ENCODE peak calls at places on chromosomes 4 and X, in eight cellular contexts. E is sigmoid colon, P is GM23338, T is AG09319, J is BJ, K is endothelial cell of umbilical vein, Q is neural progenitor cell, I is endodermal cell. O is an unnamed sample.

GRCh38 chrX:132740316-132741123 is 217.9 kb downstream of the HS6ST2 start:
- DNase-seq in E (no peak), P (peak; percentile 37), T (no peak), J (no peak), K (peak; percentile 14), Q (peak; percentile 85), I (no peak), O (no peak)

GRCh38 chrX:130658310-130658709 is 244.7 kb downstream of the ENOX2 start:
- DNase-seq in E (no peak), P (no peak), T (no peak), J (no peak), K (peak; percentile 57), Q (no peak), I (no peak), O (no peak)

GRCh38 chr4:5164221-5164912 is 113.1 kb downstream of the STK32B start:
- DNase-seq in E (no peak), P (no peak), T (no peak), J (no peak), K (no peak), Q (no peak), I (no peak), O (peak; percentile 56)

GRCh38 chrX:150544222-150544787 is 24.1 kb upstream of the MTM1 start:
- DNase-seq in E (no peak), P (peak; percentile 65), T (no peak), J (no peak), K (no peak), Q (peak; percentile 50), I (peak; percentile 80), O (no peak)

GRCh38 chrX:40108959-40109287 is 11.2 kb upstream of the BCOR start:
- DNase-seq in E (peak; percentile 93), P (peak; percentile 54), T (no peak), J (no peak), K (peak; percentile 73), Q (peak; percentile 77), I (peak; percentile 89), O (peak; percentile 91)

GRCh38 chr4:183838987-183839712 is 66.0 kb upstream of the STOX2 start:
- DNase-seq in E (no peak), P (peak; percentile 70), T (no peak), J (no peak), K (peak; percentile 22), Q (peak; percentile 45), I (peak; percentile 65), O (no peak)

GRCh38 chrX:150731795-150732194 is 38.6 kb downstream of the MTMR1 start:
- DNase-seq in E (no peak), P (no peak), T (peak; percentile 80), J (peak; percentile 85), K (no peak), Q (no peak), I (no peak), O (no peak)

GRCh38 chr4:102640669-102641068 is 120.1 kb downstream of the MANBA start:
- DNase-seq in E (no peak), P (no peak), T (no peak), J (peak; percentile 28), K (peak; percentile 53), Q (no peak), I (no peak), O (no peak)

GRCh38 chr4:150155391-150155790 is 77.1 kb downstream of the DCLK2 start:
- DNase-seq in E (no peak), P (no peak), T (no peak), J (no peak), K (peak; percentile 40), Q (no peak), I (no peak), O (no peak)

GRCh38 chr4:37586194-37586593 is 100.0 kb downstream of the RELL1 start:
- DNase-seq in E (no peak), P (no peak), T (no peak), J (no peak), K (no peak), Q (no peak), I (no peak), O (no peak)

GRCh38 chrX:53071604-53072417 is 10.4 kb upstream of the TSPYL2 start:
- DNase-seq in E (peak; percentile 94), P (peak; percentile 77), T (no peak), J (no peak), K (peak; percentile 49), Q (peak; percentile 81), I (peak; percentile 79), O (no peak)

GRCh38 chrX:106467943-106468342 is 143.8 kb upstream of the RADX start:
- DNase-seq in E (no peak), P (no peak), T (no peak), J (no peak), K (no peak), Q (no peak), I (no peak), O (no peak)

GRCh38 chr4:67549123-67549522 is 3.8 kb upstream of the CENPC start:
- DNase-seq in E (no peak), P (no peak), T (no peak), J (no peak), K (peak; percentile 59), Q (no peak), I (no peak), O (no peak)

GRCh38 chr4:77240469-77241066 is 83.6 kb downstream of the CCNG2 start:
- DNase-seq in E (no peak), P (peak; percentile 93), T (peak; percentile 2), J (no peak), K (peak; percentile 56), Q (peak; percentile 89), I (peak; percentile 95), O (no peak)

GRCh38 chr4:130563185-130563890 is 1467.4 kb downstream of the C4orf33 start:
- DNase-seq in E (peak; percentile 62), P (peak; percentile 87), T (peak; percentile 31), J (peak; percentile 9), K (peak; percentile 73), Q (peak; percentile 82), I (peak; percentile 88), O (no peak)

GRCh38 chr4:20284990-20285389 is 33.3 kb downstream of the SLIT2 start:
- DNase-seq in E (no peak), P (no peak), T (no peak), J (no peak), K (peak; percentile 7), Q (no peak), I (no peak), O (no peak)

GRCh38 chr4:946103-946450 is 13.8 kb downstream of the TMEM175 start:
- DNase-seq in E (no peak), P (no peak), T (no peak), J (no peak), K (no peak), Q (no peak), I (no peak), O (no peak)

GRCh38 chr4:102169345-102169744 is 175.9 kb downstream of the SLC39A8 start:
- DNase-seq in E (no peak), P (peak; percentile 52), T (no peak), J (no peak), K (no peak), Q (peak; percentile 61), I (peak; percentile 67), O (no peak)

GRCh38 chrX:23908219-23909003 is 605 bp downstream of the CXorf58 start:
- DNase-seq in E (no peak), P (peak; percentile 53), T (no peak), J (no peak), K (no peak), Q (no peak), I (peak; percentile 69), O (no peak)

GRCh38 chrX:56798866-56799864 is 70.1 kb downstream of the NBDY start:
- DNase-seq in E (no peak), P (no peak), T (no peak), J (no peak), K (no peak), Q (peak; percentile 59), I (peak; percentile 41), O (peak; percentile 54)

GRCh38 chrX:155086202-155086840 is 15.0 kb downstream of the BRCC3 start:
- DNase-seq in E (no peak), P (peak; percentile 72), T (no peak), J (no peak), K (no peak), Q (peak; percentile 66), I (peak; percentile 85), O (no peak)
- TF ChIP-seq CTCF in E (no peak), P (peak; percentile 63), T (peak; percentile 44), J (peak; percentile 51), K (no peak), Q (peak; percentile 57), I (peak; percentile 75), O (peak; percentile 49)

DNA sequence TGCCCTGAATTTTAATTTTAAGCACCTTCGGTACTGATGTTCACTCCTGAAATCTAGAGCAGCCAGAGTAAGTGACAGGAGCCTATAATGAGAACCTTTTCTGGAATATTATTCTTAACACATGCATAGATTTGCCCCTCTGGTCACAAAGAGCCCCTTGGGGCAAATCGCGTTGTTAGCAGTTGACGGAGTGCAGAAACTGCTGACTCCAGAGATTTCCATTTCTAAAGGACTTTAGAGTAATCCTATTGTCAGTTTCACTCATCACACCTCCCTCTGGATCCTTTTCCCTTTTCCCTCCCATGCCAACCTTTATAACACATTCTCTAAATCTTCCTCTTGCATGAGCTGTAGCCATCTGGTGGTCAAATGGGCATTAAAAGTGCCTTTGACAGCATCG is 264.9 kb upstream of the PRPS2 start:
- DNase-seq in E (no peak), P (peak; percentile 11), T (no peak), J (no peak), K (no peak), Q (peak; percentile 23), I (no peak), O (no peak)
- TF ChIP-seq CTCF in E (no peak), P (peak; percentile 22), T (no peak), J (no peak), K (no peak), Q (peak; percentile 23), I (peak; percentile 36), O (peak; percentile 23)

DNA sequence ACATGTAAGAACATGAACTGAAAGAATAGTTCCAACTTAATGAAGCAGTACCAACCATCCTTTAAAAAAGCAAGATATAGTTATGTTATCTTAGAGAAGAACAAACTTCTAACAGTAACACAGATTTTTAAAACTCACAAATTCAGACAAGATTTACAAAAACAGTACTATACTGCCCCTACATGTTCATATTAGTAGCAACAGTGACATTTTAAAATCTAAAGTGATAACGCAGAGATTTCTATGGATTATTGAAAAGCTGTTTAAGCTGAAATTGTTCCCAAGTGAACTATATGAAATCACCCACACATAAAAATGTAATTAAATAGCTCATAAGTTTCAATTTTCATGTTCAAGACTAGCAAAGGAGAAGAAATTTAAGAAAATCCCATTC is 166.0 kb downstream of the FBXW7 start:
- DNase-seq in E (no peak), P (no peak), T (no peak), J (no peak), K (peak; percentile 34), Q (no peak), I (no peak), O (no peak)
- TF ChIP-seq CTCF in E (no peak), P (peak; percentile 46), T (peak; percentile 34), J (peak; percentile 35), K (no peak), Q (peak; percentile 36), I (peak; percentile 51), O (peak; percentile 59)

DNA sequence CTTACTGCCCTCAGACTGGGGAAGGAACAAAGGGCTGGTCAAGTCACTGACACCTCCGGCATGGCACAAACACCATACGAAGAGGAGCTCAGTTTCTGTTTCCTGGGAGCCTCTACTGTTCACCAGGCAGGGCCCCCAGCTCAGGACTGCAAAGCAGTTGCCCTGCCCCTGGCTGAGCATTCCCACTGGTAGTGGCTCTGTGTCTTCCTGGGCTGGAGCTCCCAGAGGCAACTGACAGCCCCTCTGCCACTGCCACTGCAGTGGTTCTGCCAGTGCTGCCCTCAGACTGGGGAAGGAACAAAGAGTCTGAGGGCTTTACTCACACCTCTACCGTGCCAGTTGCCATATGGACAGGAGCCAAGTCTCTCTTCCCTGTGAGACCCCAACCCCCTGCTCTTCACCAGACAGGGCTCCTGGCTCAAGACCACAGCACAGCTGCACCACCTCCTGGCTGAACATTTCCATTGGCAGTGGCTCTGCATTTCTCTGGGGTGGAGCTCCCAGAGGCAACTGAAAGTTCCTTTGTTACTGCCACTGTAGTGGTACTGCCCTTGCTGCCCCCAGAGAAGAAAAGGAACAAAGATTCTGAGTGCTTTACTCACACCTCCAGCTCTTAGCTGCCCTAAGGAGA is 67.9 kb downstream of the SMARCA5 start:
- DNase-seq in E (no peak), P (peak; percentile 35), T (no peak), J (no peak), K (peak; percentile 47), Q (peak; percentile 47), I (peak; percentile 85), O (no peak)
- TF ChIP-seq CTCF in E (no peak), P (peak; percentile 34), T (no peak), J (no peak), K (no peak), Q (peak; percentile 41), I (peak; percentile 65), O (no peak)